ENCODE peak calls at places on chromosomes 7 and 10, in six cellular contexts. N is AG10803, Y is fibroblast of the aortic adventitia, C is GM12891, L is fibroblast of mammary gland, O is HCT116. F is an unnamed sample.
A peak's percentile ranks its signal among the peaks of the same experiment; 100 is the strongest.

GRCh38 chr7:116242759-116243158 is 32.4 kb downstream of the TES start:
- DNase-seq in N (no peak), Y (peak; percentile 18), C (no peak), L (peak; percentile 20), O (no peak), F (no peak)

GRCh38 chr10:58372630-58373445 is 12.4 kb upstream of the TFAM start:
- DNase-seq in N (no peak), Y (no peak), C (no peak), L (no peak), O (no peak), F (no peak)

GRCh38 chr7:64799-65430 is 127.5 kb upstream of the FAM20C start:
- DNase-seq in N (no peak), Y (peak; percentile 16), C (no peak), L (no peak), O (no peak), F (no peak)

GRCh38 chr7:155003215-155003999 is 483 bp upstream of the PAXIP1 start:
- DNase-seq in N (peak; percentile 81), Y (peak; percentile 70), C (peak; percentile 92), L (peak; percentile 66), O (peak; percentile 35), F (peak; percentile 86)

GRCh38 chr7:28410628-28411578 is 1.4 kb upstream of the CREB5 start:
- DNase-seq in N (no peak), Y (peak; percentile 56), C (no peak), L (peak; percentile 86), O (no peak), F (no peak)

GRCh38 chr10:73965890-73966768 is 31.8 kb upstream of the VCL start:
- DNase-seq in N (peak; percentile 100), Y (peak; percentile 99), C (no peak), L (peak; percentile 99), O (peak; percentile 99), F (peak; percentile 93)

GRCh38 chr7:134121632-134122139 is 5.5 kb upstream of the LRGUK start:
- DNase-seq in N (no peak), Y (no peak), C (no peak), L (no peak), O (no peak), F (no peak)

GRCh38 chr7:20785211-20786048 is 1.3 kb downstream of the SP8 start:
- DNase-seq in N (no peak), Y (no peak), C (no peak), L (no peak), O (no peak), F (no peak)

GRCh38 chr10:8927705-8928104 is 873.2 kb downstream of the GATA3 start:
- DNase-seq in N (no peak), Y (no peak), C (no peak), L (no peak), O (no peak), F (no peak)

GRCh38 chr10:117616179-117616578 is 73.6 kb downstream of the EMX2 start:
- DNase-seq in N (no peak), Y (no peak), C (peak; percentile 14), L (no peak), O (no peak), F (no peak)

GRCh38 chr10:93999401-93999851 is 5.7 kb downstream of the PLCE1 start:
- DNase-seq in N (peak; percentile 40), Y (peak; percentile 84), C (no peak), L (peak; percentile 50), O (no peak), F (no peak)

GRCh38 chr7:113608786-113609185 is 310.0 kb downstream of the PPP1R3A start:
- DNase-seq in N (no peak), Y (no peak), C (no peak), L (peak; percentile 3), O (no peak), F (no peak)

GRCh38 chr10:20855398-20856038 is 41.6 kb downstream of the NEBL start:
- DNase-seq in N (peak; percentile 41), Y (peak; percentile 54), C (no peak), L (peak; percentile 60), O (no peak), F (no peak)

GRCh38 chr7:129522971-129523340 is 20.6 kb downstream of the SMKR1 start:
- DNase-seq in N (no peak), Y (no peak), C (no peak), L (no peak), O (no peak), F (no peak)

GRCh38 chr7:211715-212058 is 19.3 kb downstream of the FAM20C start:
- DNase-seq in N (no peak), Y (no peak), C (no peak), L (no peak), O (no peak), F (no peak)

GRCh38 chr7:142485617-142486226 is 227.9 kb upstream of the PRSS58 start:
- DNase-seq in N (no peak), Y (no peak), C (no peak), L (no peak), O (no peak), F (no peak)

GRCh38 chr7:126658684-126659083 is 594.1 kb downstream of the GRM8 start:
- DNase-seq in N (no peak), Y (no peak), C (no peak), L (no peak), O (no peak), F (no peak)

GRCh38 chr7:128240696-128241386 is at the start of gene LEP:
- DNase-seq in N (no peak), Y (no peak), C (no peak), L (no peak), O (no peak), F (no peak)

GRCh38 chr7:13949450-13949849 is 40.0 kb downstream of the ETV1 start:
- DNase-seq in N (no peak), Y (no peak), C (no peak), L (no peak), O (no peak), F (no peak)

GRCh38 chr7:5629941-5630340 is 151.5 kb downstream of the RNF216 start:
- DNase-seq in N (peak; percentile 71), Y (peak; percentile 38), C (no peak), L (peak; percentile 81), O (peak; percentile 7), F (peak; percentile 72)

GRCh38 chr7:95436407-95436806 is 1.6 kb upstream of the PON2 start:
- DNase-seq in N (no peak), Y (no peak), C (no peak), L (no peak), O (no peak), F (no peak)

GRCh38 chr10:116766241-116767198 is 24.2 kb upstream of the HSPA12A start:
- DNase-seq in N (no peak), Y (no peak), C (no peak), L (no peak), O (no peak), F (no peak)

GRCh38 chr10:69659286-69660027 is 29.4 kb downstream of the FAM241B start:
- DNase-seq in N (no peak), Y (no peak), C (no peak), L (no peak), O (no peak), F (no peak)

GRCh38 chr10:29239569-29240472 is 49.0 kb upstream of the LYZL1 start:
- DNase-seq in N (peak; percentile 3), Y (peak; percentile 23), C (no peak), L (peak; percentile 40), O (peak; percentile 43), F (no peak)

GRCh38 chr7:155591055-155591750 is 44.8 kb upstream of the CNPY1 start:
- DNase-seq in N (no peak), Y (no peak), C (no peak), L (no peak), O (no peak), F (no peak)

GRCh38 chr10:14414901-14415300 is 84.2 kb upstream of the FRMD4A start:
- DNase-seq in N (peak; percentile 79), Y (peak; percentile 43), C (no peak), L (peak; percentile 21), O (no peak), F (no peak)

GRCh38 chr7:144529269-144529926 is 125.9 kb upstream of the NOBOX start:
- DNase-seq in N (no peak), Y (no peak), C (peak; percentile 25), L (no peak), O (no peak), F (no peak)

GRCh38 chr10:124259139-124259825 is 159.4 kb downstream of the OAT start:
- DNase-seq in N (no peak), Y (no peak), C (no peak), L (no peak), O (peak; percentile 21), F (no peak)

GRCh38 chr10:68938117-68938516 is 17.9 kb upstream of the DDX21 start:
- DNase-seq in N (peak; percentile 8), Y (peak; percentile 14), C (no peak), L (peak; percentile 25), O (no peak), F (no peak)

GRCh38 chr7:39413866-39414668 is 152.1 kb upstream of the YAE1 start:
- DNase-seq in N (peak; percentile 38), Y (peak; percentile 11), C (peak; percentile 36), L (peak; percentile 25), O (peak; percentile 26), F (no peak)

GRCh38 chr10:103592186-103593021 is 98.9 kb downstream of the NEURL1 start:
- DNase-seq in N (peak; percentile 29), Y (peak; percentile 37), C (peak; percentile 83), L (peak; percentile 35), O (peak; percentile 15), F (peak; percentile 41)

GRCh38 chr7:75650671-75651070 is 88.1 kb downstream of the HIP1 start:
- DNase-seq in N (no peak), Y (no peak), C (no peak), L (no peak), O (no peak), F (no peak)

GRCh38 chr10:3783313-3783689 is 1.7 kb downstream of the KLF6 start:
- DNase-seq in N (peak; percentile 90), Y (peak; percentile 93), C (no peak), L (no peak), O (no peak), F (peak; percentile 43)

GRCh38 chr10:24174014-24174413 is 34.9 kb upstream of the KIAA1217 start:
- DNase-seq in N (no peak), Y (no peak), C (no peak), L (no peak), O (no peak), F (peak; percentile 6)

GRCh38 chr10:58414270-58415041 is 29.2 kb downstream of the TFAM start:
- DNase-seq in N (peak; percentile 84), Y (peak; percentile 92), C (no peak), L (peak; percentile 86), O (no peak), F (peak; percentile 39)

GRCh38 chr7:617614-618538 is 98.2 kb upstream of the PDGFA start:
- DNase-seq in N (no peak), Y (no peak), C (no peak), L (no peak), O (no peak), F (no peak)

F was measured in PC-9.